ENCODE peak calls at places on chromosomes 5 and 9, in seven cellular contexts. R is NCI-H1105, J is HCEC 1CT, K is lower leg skin, V is midbrain, G is gastrocnemius medialis, H is activated T-cell treated with anti-CD3 and anti-CD28 coated beads for 24 hours. O is an unnamed sample.

GRCh38 chr5:144232285-144232684 is 61.6 kb downstream of the KCTD16 start:
- DNase-seq in J (no peak), R (no peak), G (no peak), K (no peak), H (no peak), V (no peak), O (no peak)

GRCh38 chr9:94011134-94011533 is 56.0 kb upstream of the BARX1 start:
- DNase-seq in K (no peak), V (peak), G (no peak), H (no peak), J (no peak), R (no peak), O (no peak)

GRCh38 chr9:131028221-131028884 is 19.4 kb downstream of the LAMC3 start:
- DNase-seq in R (no peak), J (no peak), K (no peak), G (no peak), H (no peak), V (no peak), O (no peak)

GRCh38 chr5:51997908-51998307 is 614.7 kb downstream of the ISL1 start:
- DNase-seq in G (no peak), K (no peak), H (no peak), J (no peak), V (no peak), R (no peak), O (no peak)

GRCh38 chr5:61322738-61323429 is 9.2 kb upstream of the ZSWIM6 start:
- DNase-seq in K (no peak), R (no peak), V (no peak), J (peak), H (no peak), G (peak), O (no peak)

GRCh38 chr9:6818292-6818922 is 60.6 kb downstream of the KDM4C start:
- DNase-seq in H (no peak), V (no peak), R (no peak), G (no peak), K (no peak), J (no peak), O (peak)

GRCh38 chr9:134887686-134888602 is 7.3 kb downstream of the FCN2 start:
- DNase-seq in R (no peak), K (peak), G (no peak), J (no peak), H (no peak), V (no peak), O (no peak)

GRCh38 chr5:137376127-137376526 is 123.0 kb downstream of the SPOCK1 start:
- DNase-seq in V (no peak), H (no peak), G (no peak), J (no peak), R (peak), K (no peak), O (no peak)

GRCh38 chr5:179171251-179171815 is 111.2 kb downstream of the ZNF354C start:
- DNase-seq in V (no peak), H (no peak), G (no peak), J (no peak), R (no peak), K (no peak), O (no peak)

GRCh38 chr5:81181576-81182316 is 51.4 kb upstream of the CKMT2 start:
- DNase-seq in J (no peak), R (no peak), G (no peak), K (no peak), H (no peak), V (no peak), O (no peak)

GRCh38 chr5:125372694-125373621 is 626.5 kb upstream of the ZNF608 start:
- DNase-seq in K (no peak), R (peak), J (peak), G (no peak), V (peak), H (no peak), O (peak)

GRCh38 chr5:138033275-138033808 is 463 bp upstream of the FAM13B start:
- DNase-seq in J (no peak), G (no peak), K (no peak), H (no peak), V (peak), R (peak), O (no peak)